ENCODE peak calls at places on chromosome 1, in nine cellular contexts. C is stimulated activated CD4-positive, alpha-beta T cell treated with anti-CD3 and anti-CD28 coated beads, Interleukin-12 subunit alpha, Interleukin-12 subunit beta, amount 100 ng/mL, for 48 hours; A is globus pallidus; Y is dorsolateral prefrontal cortex; J is T-helper 2 cell treated with Interferon-gamma antibody and Interleukin-4, amounts not matched to agents 5 μg/mL and 100 μg/mL, for 36 hours; V is activated T-cell treated with anti-CD3 and anti-CD28 coated beads for 24 hours; N is lung; U is adipocyte; F is iPS-NIHi11. B is an unnamed sample.

GRCh38 chr1:28437924-28438699 is 67.7 kb upstream of the RCC1 start:
- DNase-seq in C (no peak), A (peak), Y (peak), J (peak), V (no peak), N (peak), U (peak), F (peak), B (no peak)

GRCh38 chr1:74629283-74629682 is 44.3 kb downstream of the ERICH3 start:
- DNase-seq in C (no peak), A (no peak), Y (no peak), J (no peak), V (no peak), N (no peak), U (no peak), F (peak), B (no peak)

GRCh38 chr1:65958561-65959350 is 166.1 kb downstream of the PDE4B start:
- DNase-seq in C (peak), A (peak), Y (no peak), J (no peak), V (peak), N (no peak), U (peak), F (peak), B (no peak)

GRCh38 chr1:58786184-58786926 is 2.5 kb upstream of the JUN start:
- DNase-seq in C (no peak), A (no peak), Y (no peak), J (no peak), V (no peak), N (no peak), U (peak), F (no peak), B (no peak)

GRCh38 chr1:9101510-9102146 is 27.3 kb downstream of the GPR157 start:
- DNase-seq in C (no peak), A (peak), Y (peak), J (no peak), V (no peak), N (no peak), U (peak), F (peak), B (peak)

GRCh38 chr1:179968994-179969919 is 14.6 kb downstream of the CEP350 start:
- DNase-seq in C (no peak), A (no peak), Y (no peak), J (no peak), V (no peak), N (no peak), U (no peak), F (no peak), B (no peak)

GRCh38 chr1:202501281-202501680 is 152.8 kb downstream of the PPP1R12B start:
- DNase-seq in C (no peak), A (peak), Y (no peak), J (no peak), V (no peak), N (no peak), U (peak), F (peak), B (no peak)

GRCh38 chr1:59431566-59432294 is 134.8 kb downstream of the FGGY start:
- DNase-seq in C (no peak), A (no peak), Y (no peak), J (no peak), V (no peak), N (no peak), U (peak), F (no peak), B (no peak)

GRCh38 chr1:155010211-155010918 is 7.8 kb downstream of the ZBTB7B start:
- DNase-seq in C (no peak), A (no peak), Y (no peak), J (peak), V (no peak), N (no peak), U (no peak), F (no peak), B (no peak)

GRCh38 chr1:26350701-26351590 is 3.0 kb downstream of the CRYBG2 start:
- DNase-seq in C (no peak), A (no peak), Y (no peak), J (no peak), V (no peak), N (no peak), U (no peak), F (no peak), B (no peak)

GRCh38 chr1:158077366-158078256 is 84.2 kb downstream of the KIRREL1 start:
- DNase-seq in C (no peak), A (no peak), Y (no peak), J (no peak), V (no peak), N (no peak), U (no peak), F (no peak), B (no peak)